ENCODE peak calls at places on chromosomes 13 and 19, in ten cellular contexts. One of them, this sample, is unnamed.

GRCh38 chr13:35840991-35841604 is 290.1 kb downstream of the DCLK1 start:
- DNase-seq in effector CD8-positive, alpha-beta T cell: no peak
- DNase-seq in left colon: no peak
- DNase-seq in NCI-H187: no peak
- DNase-seq in NT2/D1: no peak
- DNase-seq in right cardiac atrium: no peak
- DNase-seq in OCI-LY7: no peak
- DNase-seq in pancreas: no peak
- DNase-seq in GM19239: no peak
- DNase-seq in M059J: no peak
- DNase-seq in this sample: peak; percentile 5

GRCh38 chr13:45786293-45786920 is 65.1 kb downstream of the SIAH3 start:
- DNase-seq in left colon: no peak
- DNase-seq in NCI-H187: peak; percentile 21
- DNase-seq in GM19239: no peak
- DNase-seq in effector CD8-positive, alpha-beta T cell: no peak
- DNase-seq in pancreas: peak; percentile 21
- DNase-seq in right cardiac atrium: peak; percentile 57
- DNase-seq in M059J: peak; percentile 52
- DNase-seq in OCI-LY7: no peak
- DNase-seq in NT2/D1: no peak
- DNase-seq in this sample: no peak

GRCh38 chr19:50677636-50678035 is 28.4 kb downstream of the C19orf81 start:
- DNase-seq in effector CD8-positive, alpha-beta T cell: no peak
- DNase-seq in OCI-LY7: no peak
- DNase-seq in NT2/D1: no peak
- DNase-seq in M059J: no peak
- DNase-seq in NCI-H187: no peak
- DNase-seq in GM19239: no peak
- DNase-seq in left colon: no peak
- DNase-seq in pancreas: no peak
- DNase-seq in right cardiac atrium: no peak
- DNase-seq in this sample: no peak

GRCh38 chr13:110405597-110406450 is 98.7 kb downstream of the COL4A2 start:
- DNase-seq in left colon: no peak
- DNase-seq in OCI-LY7: no peak
- DNase-seq in NT2/D1: no peak
- DNase-seq in pancreas: no peak
- DNase-seq in NCI-H187: no peak
- DNase-seq in GM19239: no peak
- DNase-seq in effector CD8-positive, alpha-beta T cell: no peak
- DNase-seq in M059J: peak; percentile 86
- DNase-seq in right cardiac atrium: peak; percentile 41
- DNase-seq in this sample: no peak

GRCh38 chr13:102914629-102914935 is 68.8 kb downstream of the ERCC5 start:
- DNase-seq in M059J: peak; percentile 27
- DNase-seq in OCI-LY7: no peak
- DNase-seq in left colon: no peak
- DNase-seq in NT2/D1: no peak
- DNase-seq in GM19239: no peak
- DNase-seq in right cardiac atrium: no peak
- DNase-seq in pancreas: no peak
- DNase-seq in NCI-H187: no peak
- DNase-seq in effector CD8-positive, alpha-beta T cell: no peak
- DNase-seq in this sample: no peak

GRCh38 chr13:23741879-23742510 is 147.2 kb downstream of the MIPEP start:
- DNase-seq in NT2/D1: no peak
- DNase-seq in pancreas: no peak
- DNase-seq in OCI-LY7: peak; percentile 29
- DNase-seq in GM19239: no peak
- DNase-seq in left colon: no peak
- DNase-seq in effector CD8-positive, alpha-beta T cell: no peak
- DNase-seq in NCI-H187: no peak
- DNase-seq in right cardiac atrium: no peak
- DNase-seq in M059J: no peak
- DNase-seq in this sample: no peak

GRCh38 chr19:8311461-8312260 is 3.5 kb upstream of the CD320 start:
- DNase-seq in NT2/D1: no peak
- DNase-seq in pancreas: peak; percentile 1
- DNase-seq in right cardiac atrium: no peak
- DNase-seq in effector CD8-positive, alpha-beta T cell: no peak
- DNase-seq in OCI-LY7: no peak
- DNase-seq in GM19239: no peak
- DNase-seq in left colon: peak; percentile 79
- DNase-seq in M059J: peak; percentile 36
- DNase-seq in NCI-H187: no peak
- DNase-seq in this sample: no peak

GRCh38 chr19:51514866-51515481 is 13.4 kb upstream of the SIGLEC12 start:
- DNase-seq in right cardiac atrium: no peak
- DNase-seq in OCI-LY7: peak; percentile 66
- DNase-seq in NCI-H187: no peak
- DNase-seq in NT2/D1: peak; percentile 11
- DNase-seq in M059J: peak; percentile 47
- DNase-seq in left colon: no peak
- DNase-seq in effector CD8-positive, alpha-beta T cell: no peak
- DNase-seq in GM19239: peak; percentile 43
- DNase-seq in pancreas: no peak
- DNase-seq in this sample: peak; percentile 9

GRCh38 chr19:14826006-14826405 is 9.0 kb downstream of the OR7A5 start:
- DNase-seq in M059J: peak; percentile 30
- DNase-seq in effector CD8-positive, alpha-beta T cell: no peak
- DNase-seq in pancreas: no peak
- DNase-seq in NT2/D1: no peak
- DNase-seq in NCI-H187: no peak
- DNase-seq in GM19239: no peak
- DNase-seq in left colon: no peak
- DNase-seq in OCI-LY7: no peak
- DNase-seq in right cardiac atrium: no peak
- DNase-seq in this sample: no peak